ENCODE peak calls at places on chromosomes 7 and 10, in ten cellular contexts. K is lower lobe of right lung, H is testis, B is right cardiac atrium, U is heart left ventricle, G is stomach, E is neural progenitor cell, Q is pancreas, Z is body of pancreas, C is heart right ventricle. M is an unnamed sample.

GRCh38 chr10:123399276-123399839 is 245.2 kb downstream of the BUB3 start:
- DNase-seq in E (no peak), G (no peak), Z (no peak), H (no peak), C (no peak), U (no peak), Q (no peak), K (no peak), B (no peak), M (no peak)

GRCh38 chr10:90658791-90659190 is 199.0 kb downstream of the HTR7 start:
- DNase-seq in G (no peak), Z (no peak), B (no peak), C (no peak), K (no peak), Q (no peak), E (no peak), H (no peak), U (no peak), M (no peak)

GRCh38 chr10:46225597-46225996 is 61.2 kb upstream of the ANTXRL start:
- DNase-seq in Z (no peak), U (no peak), C (no peak), E (no peak), Q (no peak), H (peak; percentile 9), B (no peak), G (peak; percentile 16), K (no peak), M (no peak)

GRCh38 chr7:156113733-156114132 is 301.5 kb upstream of the SHH start:
- DNase-seq in H (no peak), B (no peak), U (no peak), C (no peak), E (no peak), K (no peak), Z (no peak), Q (no peak), G (no peak), M (no peak)

GRCh38 chr10:17220652-17221100 is 7.4 kb upstream of the VIM start:
- DNase-seq in Z (no peak), E (no peak), H (no peak), C (no peak), B (no peak), U (no peak), K (no peak), G (no peak), Q (no peak), M (no peak)

GRCh38 chr10:129730993-129731325 is 233.1 kb downstream of the EBF3 start:
- DNase-seq in E (no peak), G (no peak), K (no peak), Q (peak; percentile 3), B (no peak), Z (no peak), H (no peak), C (no peak), U (no peak), M (no peak)

GRCh38 chr10:10514790-10515189 is 502.9 kb upstream of the CELF2 start:
- DNase-seq in C (no peak), K (no peak), H (no peak), B (no peak), Q (no peak), Z (no peak), E (no peak), U (no peak), G (no peak), M (no peak)

GRCh38 chr10:46542567-46543323 is 13.7 kb downstream of the GPRIN2 start:
- DNase-seq in Z (no peak), K (peak; percentile 45), U (peak; percentile 19), E (no peak), B (no peak), H (peak; percentile 9), G (peak; percentile 26), Q (peak; percentile 11), C (no peak), M (no peak)

GRCh38 chr10:14605231-14605925 is 169.3 kb downstream of the FAM107B start:
- DNase-seq in E (peak; percentile 69), H (no peak), K (no peak), Q (no peak), U (no peak), G (no peak), C (no peak), B (no peak), Z (no peak), M (no peak)

GRCh38 chr10:14603539-14604102 is 171.1 kb downstream of the FAM107B start:
- DNase-seq in G (no peak), H (no peak), Q (no peak), U (no peak), C (no peak), E (peak; percentile 67), K (no peak), B (no peak), Z (peak; percentile 44), M (peak; percentile 36)

GRCh38 chr10:14606633-14607032 is 168.1 kb downstream of the FAM107B start:
- DNase-seq in Z (no peak), B (no peak), K (no peak), E (no peak), C (no peak), G (no peak), Q (no peak), H (no peak), U (no peak), M (no peak)

GRCh38 chr10:14602807-14603538 is 171.7 kb downstream of the FAM107B start:
- DNase-seq in Q (no peak), Z (no peak), G (no peak), H (no peak), C (no peak), K (no peak), B (no peak), U (no peak), E (no peak), M (peak; percentile 21)

DNA sequence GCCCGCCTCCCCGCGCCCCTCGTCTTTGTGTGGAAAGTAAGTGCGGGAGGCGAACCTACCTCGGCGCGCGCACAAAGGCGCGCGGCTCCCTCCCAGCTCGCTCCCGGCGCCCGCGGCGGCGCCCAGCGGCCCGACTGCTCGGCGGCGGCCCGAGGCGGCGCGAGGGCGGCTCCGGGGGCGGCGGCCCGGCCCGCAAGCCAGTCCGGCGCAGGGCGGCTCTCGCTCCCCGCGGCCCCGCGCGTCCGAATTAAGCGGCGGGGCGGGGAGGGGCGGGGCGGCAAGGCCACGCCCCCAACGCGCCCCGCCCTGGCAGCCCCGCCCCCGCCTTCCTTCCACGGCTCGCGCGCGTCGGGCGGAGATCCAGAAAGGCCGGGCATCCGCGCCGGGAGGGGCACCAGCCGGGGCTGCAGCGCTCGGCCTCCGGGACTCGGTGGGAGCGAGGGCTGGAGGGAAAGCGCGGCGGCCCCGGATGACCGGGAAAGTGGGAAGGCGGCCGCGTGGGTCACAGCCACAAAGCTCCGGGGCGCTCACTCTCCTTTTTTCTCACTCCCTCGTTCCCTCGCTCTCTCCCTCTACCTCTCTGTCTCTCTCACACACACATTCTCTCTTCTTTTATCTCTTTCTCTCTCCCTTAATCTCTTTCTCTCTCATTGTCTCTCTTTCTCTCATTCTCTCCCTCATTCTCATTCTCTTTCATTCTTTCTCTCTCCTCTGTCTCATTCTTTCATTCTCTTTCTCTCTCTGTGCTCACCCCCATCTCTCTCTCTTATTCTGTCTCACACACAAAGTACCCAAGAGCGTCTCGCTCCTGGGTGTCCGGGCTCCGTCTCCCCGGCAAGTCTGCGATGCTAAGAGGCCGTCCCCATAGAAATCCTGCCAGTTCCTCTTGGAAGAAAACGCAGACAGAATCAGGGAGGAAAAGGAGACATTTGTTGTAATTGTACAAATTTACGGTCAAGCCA is 170.2 kb downstream of the FAM107B start:
- DNase-seq in C (peak; percentile 79), U (peak; percentile 80), G (peak; percentile 86), B (peak; percentile 83), H (peak; percentile 87), Q (peak; percentile 86), Z (peak; percentile 89), E (peak; percentile 91), K (peak; percentile 86), M (peak; percentile 84)
- H3K4me1 ChIP-seq in C (peaks cover 24% of the 10 kb centered on the region), U (peaks cover 45% of the 10 kb centered on the region), G (peaks cover 24% of the 10 kb centered on the region), B (peaks cover 3% of the 10 kb centered on the region), H (peaks cover 5% of the 10 kb centered on the region), Q (peaks cover 32% of the 10 kb centered on the region), Z (peaks cover 36% of the 10 kb centered on the region), E (peaks cover 16% of the 10 kb centered on the region), K (peaks cover 26% of the 10 kb centered on the region), M (peaks cover 18% of the 10 kb centered on the region)

DNA sequence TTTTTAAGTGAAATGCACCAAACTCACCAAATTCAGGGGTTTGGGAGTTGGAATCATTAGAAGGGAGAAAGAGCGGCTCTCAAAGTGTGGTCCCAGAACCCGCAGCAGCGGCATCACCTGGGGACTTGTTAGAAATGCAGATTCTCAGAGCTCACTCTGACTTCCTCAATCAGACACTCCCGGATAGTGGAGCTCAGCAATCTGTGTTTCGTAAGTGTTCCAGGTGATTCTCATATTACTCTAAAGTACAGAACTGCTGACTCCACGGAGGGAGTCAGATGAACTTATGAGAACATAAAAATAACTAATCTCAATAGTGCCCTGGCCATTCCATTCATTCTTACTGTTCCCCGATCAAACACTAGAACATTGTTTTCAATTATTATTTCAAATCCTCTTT is 358.7 kb upstream of the MYO3A start:
- DNase-seq in E (no peak), Z (no peak), Q (no peak), K (no peak), H (no peak), C (no peak), G (no peak), B (no peak), U (no peak), M (no peak)
- H3K4me3 ChIP-seq in E (no peak overlapping the region), Z (no peak overlapping the region), Q (no peak overlapping the region), K (no peak overlapping the region), H (no peak overlapping the region), C (no peak overlapping the region), G (no peak overlapping the region), B (no peak overlapping the region), U (no peak overlapping the region), M (no peak overlapping the region)

GRCh38 chr10:34535872-34536271 is 279.2 kb downstream of the PARD3 start:
- DNase-seq in K (no peak), E (no peak), Q (no peak), H (no peak), C (no peak), B (no peak), Z (no peak), G (no peak), U (no peak), M (no peak)

GRCh38 chr10:34540492-34540891 is 274.6 kb downstream of the PARD3 start:
- DNase-seq in E (no peak), H (no peak), Q (no peak), G (no peak), Z (no peak), B (no peak), K (no peak), U (no peak), C (no peak), M (no peak)

GRCh38 chr10:34539533-34540315 is 275.4 kb downstream of the PARD3 start:
- DNase-seq in B (no peak), G (no peak), Z (no peak), U (no peak), H (peak; percentile 53), Q (no peak), E (no peak), C (peak; percentile 7), K (no peak), M (no peak)

GRCh38 chr10:34537629-34538231 is 277.4 kb downstream of the PARD3 start:
- DNase-seq in C (no peak), B (no peak), G (no peak), Z (no peak), E (no peak), Q (no peak), K (no peak), H (no peak), U (no peak), M (no peak)

DNA sequence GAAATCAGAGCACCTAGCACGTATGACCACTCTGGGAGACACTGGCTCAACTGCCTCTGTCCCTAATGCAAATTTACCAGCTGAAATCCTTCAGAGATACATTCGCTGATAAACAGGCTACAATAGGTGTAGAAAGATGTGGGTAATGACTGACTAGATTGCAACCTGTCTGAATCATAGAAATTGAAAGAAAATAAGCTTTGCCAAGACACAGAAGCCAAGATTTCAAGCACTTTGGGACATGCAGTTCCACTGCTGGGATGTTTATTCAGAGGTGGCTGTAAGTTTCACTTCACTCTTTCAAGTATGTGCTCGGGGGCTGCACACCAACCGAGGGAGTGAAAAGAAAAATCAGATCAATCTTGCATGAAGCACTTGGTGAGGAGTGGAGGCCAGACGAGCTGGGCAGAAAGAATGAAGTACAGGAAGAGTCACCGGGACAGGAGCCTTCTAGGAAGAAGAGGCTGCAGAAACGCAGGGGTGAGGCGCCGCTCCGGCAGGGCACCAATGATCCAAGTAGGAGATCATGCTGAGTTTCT is 276.7 kb downstream of the PARD3 start:
- DNase-seq in E (no peak), Q (no peak), G (no peak), B (no peak), U (no peak), H (peak; percentile 32), C (no peak), Z (no peak), K (no peak), M (no peak)
- H3K4me1 ChIP-seq in E (peaks cover 11% of the 10 kb centered on the region), Q (no peaks in the 10 kb centered on the region), G (no peaks in the 10 kb centered on the region), B (peaks cover 6% of the 10 kb centered on the region), U (peaks cover 11% of the 10 kb centered on the region), H (peaks cover 5% of the 10 kb centered on the region), C (peaks cover 24% of the 10 kb centered on the region), Z (no peaks in the 10 kb centered on the region), K (peaks cover 34% of the 10 kb centered on the region), M (no peaks in the 10 kb centered on the region)

GRCh38 chr10:72085864-72086465 is 2.4 kb downstream of the SPOCK2 start:
- DNase-seq in U (no peak), Q (no peak), C (no peak), Z (no peak), B (no peak), G (no peak), E (no peak), K (no peak), H (no peak), M (no peak)

GRCh38 chr10:72087969-72088878 is at the start of gene SPOCK2:
- DNase-seq in H (peak; percentile 56), B (no peak), E (peak; percentile 65), G (no peak), Q (no peak), U (no peak), Z (no peak), K (peak; percentile 61), C (no peak), M (no peak)

GRCh38 chr10:72087392-72087968 is 871 bp downstream of the SPOCK2 start:
- DNase-seq in E (peak; percentile 39), C (no peak), G (no peak), Q (no peak), K (no peak), B (no peak), U (no peak), Z (no peak), H (no peak), M (no peak)

GRCh38 chr10:72085166-72085565 is 3.2 kb downstream of the SPOCK2 start:
- DNase-seq in H (no peak), Q (no peak), Z (no peak), E (peak; percentile 46), C (no peak), U (no peak), K (no peak), B (no peak), G (no peak), M (no peak)

DNA sequence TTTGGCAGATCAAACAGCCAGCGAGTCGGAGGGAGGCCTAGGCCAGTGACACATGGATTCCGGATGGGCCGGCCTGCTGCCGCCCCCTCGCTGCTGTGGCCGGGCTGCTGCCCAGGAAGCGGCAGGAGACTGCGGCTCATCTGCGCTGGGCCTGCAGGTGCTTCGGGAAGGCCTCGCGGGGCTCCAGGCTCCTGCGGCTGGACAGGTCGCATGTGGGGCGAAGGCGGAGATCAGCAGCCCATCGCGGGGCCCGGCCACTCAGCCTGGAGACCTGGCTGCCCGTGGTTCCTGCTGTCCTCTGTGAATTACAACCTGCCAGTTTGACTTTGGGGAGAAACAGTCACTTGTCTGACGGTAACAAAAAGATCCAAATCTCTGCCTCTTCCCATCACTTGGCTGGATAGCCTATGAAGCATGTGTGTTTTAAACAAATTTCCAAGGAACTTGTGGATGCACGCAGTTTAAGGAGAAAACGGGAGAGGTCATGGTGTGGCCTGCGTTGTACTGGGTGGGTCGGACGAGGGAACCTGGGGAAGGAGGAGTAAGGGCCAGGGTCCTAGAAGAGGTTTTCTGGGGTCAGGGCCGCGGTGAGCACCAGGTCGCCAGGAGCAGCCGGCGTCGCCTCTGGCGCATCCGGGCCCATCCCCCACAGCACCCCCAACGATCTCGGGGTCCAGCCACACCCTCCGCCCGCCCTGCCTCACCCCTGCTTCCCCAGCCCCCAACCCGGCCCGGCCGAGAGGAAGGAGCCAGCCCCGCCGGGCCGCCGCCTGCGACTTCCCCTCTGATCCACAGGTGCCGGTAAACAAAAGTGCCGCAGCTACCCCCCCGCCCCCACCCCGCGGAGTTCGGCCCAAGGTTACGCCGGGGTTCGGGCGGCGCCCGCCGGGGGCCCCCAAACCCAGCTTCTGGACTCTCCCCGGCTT is 1.6 kb downstream of the SPOCK2 start:
- DNase-seq in E (peak; percentile 75), G (no peak), B (no peak), Z (no peak), K (peak; percentile 73), H (peak; percentile 62), U (peak; percentile 61), Q (no peak), C (peak; percentile 67), M (no peak)
- H3K4me3 ChIP-seq in E (peak overlapping the region; percentile 62), G (peak overlapping the region; percentile 56), B (peak overlapping the region; percentile 73), Z (no peak overlapping the region), K (peak overlapping the region; percentile 65), H (peak overlapping the region; percentile 68), U (peak overlapping the region; percentile 56), Q (peak overlapping the region; percentile 24), C (peak overlapping the region; percentile 56), M (peak overlapping the region; percentile 40)

M was measured in A673.